ENCODE peak calls at places on chromosomes 11 and 22, in seven cellular contexts. K is thoracic aorta, E is psoas muscle, Z is endodermal cell, Q is iPS DF 6.9, W is heart left ventricle, C is Panc1. A is an unnamed sample.
A peak's percentile ranks its signal among the peaks of the same experiment; 100 is the strongest.

GRCh38 chr22:42692239-42693054 is 28.2 kb downstream of the A4GALT start:
- DNase-seq in K (no peak), E (no peak), Z (peak; percentile 69), Q (no peak), W (no peak), C (no peak), A (no peak)

GRCh38 chr11:122505304-122506006 is 150.1 kb upstream of the UBASH3B start:
- DNase-seq in K (peak; percentile 65), E (peak; percentile 87), Z (peak; percentile 94), Q (peak; percentile 66), W (peak; percentile 79), C (peak; percentile 79), A (peak; percentile 52)

GRCh38 chr11:68938088-68938487 is 34.4 kb downstream of the IGHMBP2 start:
- DNase-seq in K (no peak), E (no peak), Z (no peak), Q (no peak), W (no peak), C (no peak), A (no peak)

GRCh38 chr11:134949121-134949591 is 537.1 kb upstream of the B3GAT1 start:
- DNase-seq in K (peak; percentile 64), E (peak; percentile 62), Z (no peak), Q (no peak), W (no peak), C (peak; percentile 86), A (peak; percentile 75)

GRCh38 chr11:15412054-15412453 is 297.3 kb downstream of the INSC start:
- DNase-seq in K (no peak), E (no peak), Z (no peak), Q (no peak), W (no peak), C (no peak), A (no peak)

GRCh38 chr11:47983464-47984397 is 3.4 kb downstream of the PTPRJ start:
- DNase-seq in K (no peak), E (no peak), Z (no peak), Q (no peak), W (no peak), C (no peak), A (peak; percentile 59)

GRCh38 chr11:4704054-4704789 is at the start of gene MMP26:
- DNase-seq in K (no peak), E (no peak), Z (peak; percentile 75), Q (peak; percentile 11), W (no peak), C (no peak), A (no peak)

GRCh38 chr11:75352417-75353206 is 1.2 kb upstream of the ARRB1 start:
- DNase-seq in K (no peak), E (no peak), Z (peak; percentile 38), Q (no peak), W (no peak), C (no peak), A (no peak)

GRCh38 chr11:61647529-61647928 is 32.7 kb upstream of the DAGLA start:
- DNase-seq in K (no peak), E (no peak), Z (no peak), Q (no peak), W (no peak), C (no peak), A (no peak)

GRCh38 chr22:23108324-23109078 is 33.3 kb downstream of the RSPH14 start:
- DNase-seq in K (no peak), E (no peak), Z (no peak), Q (no peak), W (no peak), C (no peak), A (no peak)

GRCh38 chr22:19393704-19394103 is 37.8 kb downstream of the HIRA start:
- DNase-seq in K (no peak), E (no peak), Z (peak; percentile 37), Q (no peak), W (no peak), C (no peak), A (no peak)

GRCh38 chr11:13962198-13962561 is 343 bp upstream of the SPON1 start:
- DNase-seq in K (no peak), E (no peak), Z (no peak), Q (no peak), W (no peak), C (no peak), A (no peak)

GRCh38 chr11:76208829-76209670 is 2.7 kb upstream of the WNT11 start:
- DNase-seq in K (no peak), E (peak; percentile 93), Z (peak; percentile 94), Q (no peak), W (peak; percentile 86), C (no peak), A (peak; percentile 44)

GRCh38 chr11:68269414-68270081 is 2.2 kb downstream of the C11orf24 start:
- DNase-seq in K (no peak), E (no peak), Z (no peak), Q (no peak), W (no peak), C (no peak), A (peak; percentile 50)

GRCh38 chr11:111733009-111733408 is 33.2 kb downstream of the PPP2R1B start:
- DNase-seq in K (no peak), E (peak; percentile 78), Z (no peak), Q (no peak), W (peak; percentile 62), C (no peak), A (peak; percentile 61)

GRCh38 chr11:87039371-87039770 is 1.6 kb downstream of the TMEM135 start:
- DNase-seq in K (no peak), E (no peak), Z (no peak), Q (no peak), W (no peak), C (no peak), A (no peak)

GRCh38 chr11:18650859-18651557 is 16.9 kb upstream of the SPTY2D1 start:
- DNase-seq in K (no peak), E (no peak), Z (peak; percentile 88), Q (peak; percentile 55), W (peak; percentile 37), C (no peak), A (peak; percentile 22)

GRCh38 chr11:2567026-2567671 is 122.3 kb downstream of the KCNQ1 start:
- DNase-seq in K (no peak), E (peak; percentile 34), Z (peak; percentile 57), Q (no peak), W (no peak), C (no peak), A (no peak)

GRCh38 chr22:29315286-29316195 is at the start of gene RASL10A:
- DNase-seq in K (no peak), E (peak; percentile 69), Z (peak; percentile 76), Q (no peak), W (peak; percentile 20), C (no peak), A (peak; percentile 35)

GRCh38 chr11:67261942-67262681 is 4.2 kb upstream of the GRK2 start:
- DNase-seq in K (no peak), E (no peak), Z (no peak), Q (no peak), W (peak; percentile 24), C (no peak), A (no peak)
- H3K27ac ChIP-seq in K (peak overlapping the region; percentile 43), E (no peak overlapping the region), Z (no peak overlapping the region), Q (no peak overlapping the region), W (no peak overlapping the region), C (peak overlapping the region; percentile 12), A (no peak overlapping the region)

GRCh38 chr11:73296501-73297230 is 11.4 kb upstream of the ARHGEF17 start:
- DNase-seq in K (no peak), E (peak; percentile 53), Z (no peak), Q (no peak), W (peak; percentile 20), C (no peak), A (no peak)
- H3K4me1 ChIP-seq in K (no peaks in the 10 kb centered on the region), E (no peaks in the 10 kb centered on the region), Z (no peaks in the 10 kb centered on the region), Q (peaks cover 1% of the 10 kb centered on the region), W (peaks cover 19% of the 10 kb centered on the region), C (no peaks in the 10 kb centered on the region), A (peaks cover 7% of the 10 kb centered on the region)

DNA sequence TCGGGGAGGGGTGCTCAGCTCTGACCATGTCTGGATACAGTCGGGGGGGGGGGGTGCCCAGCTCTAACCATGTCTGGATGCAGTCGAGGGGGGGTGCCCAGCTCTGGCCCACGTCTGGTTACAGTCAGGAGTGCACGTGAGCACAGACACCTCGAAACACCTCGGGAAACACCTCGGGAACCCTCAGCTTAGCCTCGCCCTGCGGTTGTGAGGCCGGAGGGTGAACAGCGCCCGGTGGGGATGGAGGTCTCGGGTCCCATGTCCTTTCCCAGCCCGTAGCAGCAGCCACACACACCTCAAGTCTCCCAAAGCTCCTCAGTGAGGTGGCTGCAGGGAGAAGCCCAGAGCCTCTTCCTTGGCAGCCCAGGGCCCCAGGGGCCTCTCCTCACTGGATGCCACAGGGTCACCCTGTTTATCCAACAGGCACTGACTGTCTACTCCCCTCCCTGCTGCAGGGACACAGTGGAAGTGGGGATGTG is 2.1 kb downstream of the SIGIRR start:
- DNase-seq in K (no peak), E (peak; percentile 41), Z (no peak), Q (no peak), W (peak; percentile 18), C (no peak), A (no peak)
- H3K27me3 ChIP-seq in K (no peaks in the 10 kb centered on the region), E (peaks cover 3% of the 10 kb centered on the region), Z (peaks cover 37% of the 10 kb centered on the region), Q (no peaks in the 10 kb centered on the region), W (peaks cover 23% of the 10 kb centered on the region), C (no peaks in the 10 kb centered on the region), A (peaks cover 20% of the 10 kb centered on the region)

DNA sequence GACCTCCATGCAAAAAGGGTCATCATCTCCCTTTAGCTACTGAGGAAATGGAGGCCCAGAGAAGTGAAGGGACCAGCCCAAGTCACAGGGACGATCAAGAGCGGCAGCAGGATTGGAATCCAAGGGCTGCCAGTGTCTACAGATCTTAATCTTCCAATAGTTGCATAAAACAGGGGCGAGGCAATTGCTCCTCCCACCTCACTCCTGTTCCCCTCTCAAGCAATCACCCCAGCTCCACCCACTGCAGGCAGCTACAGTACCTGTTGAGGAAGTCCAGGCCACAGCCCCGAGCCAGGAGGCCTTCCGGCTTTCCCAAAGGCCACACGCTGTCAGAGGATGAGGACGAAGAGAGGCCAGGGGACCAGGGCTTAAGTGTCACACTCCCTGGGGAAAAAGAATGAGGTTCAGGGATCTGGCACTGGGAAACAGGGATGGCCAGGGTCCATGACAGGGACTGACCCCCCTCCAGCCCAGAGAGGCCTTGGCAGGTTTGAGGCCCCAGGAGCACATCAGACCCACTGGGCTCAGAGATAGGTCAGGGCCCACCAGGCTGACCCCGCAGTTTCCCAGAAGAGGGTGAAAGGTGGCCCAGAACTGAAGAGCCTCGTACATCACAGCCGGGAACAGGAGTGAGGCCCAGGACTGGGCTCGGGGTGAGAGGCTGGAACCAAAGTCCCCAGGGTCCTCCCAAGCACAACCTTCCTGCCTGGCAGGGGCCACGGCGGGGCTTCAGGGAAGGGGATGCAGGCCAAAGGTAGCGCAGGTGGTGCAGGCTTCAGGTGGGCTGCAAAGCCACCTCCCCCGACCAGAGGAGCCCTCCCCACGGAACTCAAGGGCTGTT is 16.4 kb upstream of the MFNG start:
- DNase-seq in K (no peak), E (no peak), Z (no peak), Q (no peak), W (no peak), C (no peak), A (no peak)
- H3K27ac ChIP-seq in K (no peak overlapping the region), E (peak overlapping the region; percentile 3), Z (peak overlapping the region; percentile 22), Q (no peak overlapping the region), W (peak overlapping the region; percentile 85), C (peak overlapping the region; percentile 77), A (no peak overlapping the region)